ENCODE peak calls at places on chromosomes 4 and X, in ten cellular contexts. One of them, this sample, is unnamed.
A peak's percentile ranks its signal among the peaks of the same experiment; 100 is the strongest.

GRCh38 chrX:40864972-40865371 is 129.6 kb upstream of the MED14 start:
- DNase-seq in heart right ventricle: no peak
- DNase-seq in heart left ventricle: no peak
- DNase-seq in BE2C: no peak
- DNase-seq in cardiac muscle cell: no peak
- DNase-seq in endodermal cell: no peak
- DNase-seq in BJ: peak; percentile 38
- DNase-seq in dorsolateral prefrontal cortex: no peak
- DNase-seq in CD4-positive, alpha-beta T cell: no peak
- DNase-seq in hepatocyte: no peak
- DNase-seq in this sample: no peak

GRCh38 chr4:37903901-37904300 is 13.0 kb downstream of the TBC1D1 start:
- DNase-seq in heart left ventricle: no peak
- DNase-seq in hepatocyte: no peak
- DNase-seq in endodermal cell: no peak
- DNase-seq in cardiac muscle cell: no peak
- DNase-seq in dorsolateral prefrontal cortex: no peak
- DNase-seq in CD4-positive, alpha-beta T cell: no peak
- DNase-seq in BJ: no peak
- DNase-seq in heart right ventricle: no peak
- DNase-seq in BE2C: no peak
- DNase-seq in this sample: no peak

GRCh38 chr4:104907074-104907649 is 239.5 kb upstream of the TET2 start:
- DNase-seq in BE2C: no peak
- DNase-seq in hepatocyte: no peak
- DNase-seq in cardiac muscle cell: no peak
- DNase-seq in heart right ventricle: no peak
- DNase-seq in CD4-positive, alpha-beta T cell: no peak
- DNase-seq in heart left ventricle: no peak
- DNase-seq in endodermal cell: no peak
- DNase-seq in BJ: no peak
- DNase-seq in dorsolateral prefrontal cortex: no peak
- DNase-seq in this sample: no peak

GRCh38 chrX:39869846-39870601 is 227.7 kb downstream of the BCOR start:
- DNase-seq in BE2C: no peak
- DNase-seq in heart right ventricle: no peak
- DNase-seq in dorsolateral prefrontal cortex: no peak
- DNase-seq in hepatocyte: no peak
- DNase-seq in CD4-positive, alpha-beta T cell: peak; percentile 55
- DNase-seq in endodermal cell: no peak
- DNase-seq in BJ: no peak
- DNase-seq in heart left ventricle: no peak
- DNase-seq in cardiac muscle cell: no peak
- DNase-seq in this sample: no peak

GRCh38 chr4:80201326-80202151 is 4.2 kb downstream of the PRDM8 start:
- DNase-seq in cardiac muscle cell: peak; percentile 49
- DNase-seq in dorsolateral prefrontal cortex: no peak
- DNase-seq in endodermal cell: peak; percentile 52
- DNase-seq in BE2C: peak; percentile 43
- DNase-seq in hepatocyte: peak; percentile 52
- DNase-seq in BJ: no peak
- DNase-seq in heart left ventricle: no peak
- DNase-seq in heart right ventricle: peak; percentile 61
- DNase-seq in CD4-positive, alpha-beta T cell: peak; percentile 66
- DNase-seq in this sample: no peak

GRCh38 chrX:105837227-105837626 is 14.9 kb downstream of the NRK start:
- DNase-seq in BJ: no peak
- DNase-seq in heart left ventricle: peak; percentile 40
- DNase-seq in hepatocyte: peak; percentile 49
- DNase-seq in CD4-positive, alpha-beta T cell: no peak
- DNase-seq in BE2C: no peak
- DNase-seq in heart right ventricle: peak; percentile 71
- DNase-seq in dorsolateral prefrontal cortex: peak; percentile 44
- DNase-seq in cardiac muscle cell: peak; percentile 46
- DNase-seq in endodermal cell: no peak
- DNase-seq in this sample: no peak

GRCh38 chr4:113574636-113575103 is 186.9 kb downstream of the CAMK2D start:
- DNase-seq in heart right ventricle: no peak
- DNase-seq in BJ: no peak
- DNase-seq in hepatocyte: peak; percentile 67
- DNase-seq in CD4-positive, alpha-beta T cell: no peak
- DNase-seq in dorsolateral prefrontal cortex: no peak
- DNase-seq in BE2C: no peak
- DNase-seq in cardiac muscle cell: no peak
- DNase-seq in endodermal cell: no peak
- DNase-seq in heart left ventricle: no peak
- DNase-seq in this sample: peak; percentile 48

GRCh38 chrX:140229187-140229586 is 263.9 kb upstream of the CXorf66 start:
- DNase-seq in heart left ventricle: no peak
- DNase-seq in BJ: no peak
- DNase-seq in heart right ventricle: no peak
- DNase-seq in dorsolateral prefrontal cortex: no peak
- DNase-seq in hepatocyte: no peak
- DNase-seq in BE2C: no peak
- DNase-seq in endodermal cell: peak; percentile 42
- DNase-seq in CD4-positive, alpha-beta T cell: no peak
- DNase-seq in cardiac muscle cell: no peak
- DNase-seq in this sample: no peak

GRCh38 chr4:177293208-177294018 is 16.3 kb upstream of the NEIL3 start:
- DNase-seq in dorsolateral prefrontal cortex: no peak
- DNase-seq in cardiac muscle cell: no peak
- DNase-seq in heart right ventricle: no peak
- DNase-seq in BE2C: no peak
- DNase-seq in BJ: no peak
- DNase-seq in heart left ventricle: no peak
- DNase-seq in endodermal cell: no peak
- DNase-seq in hepatocyte: no peak
- DNase-seq in CD4-positive, alpha-beta T cell: no peak
- DNase-seq in this sample: no peak

GRCh38 chr4:105807496-105807895 is 87.8 kb upstream of the NPNT start:
- DNase-seq in hepatocyte: no peak
- DNase-seq in heart right ventricle: no peak
- DNase-seq in dorsolateral prefrontal cortex: no peak
- DNase-seq in CD4-positive, alpha-beta T cell: no peak
- DNase-seq in cardiac muscle cell: no peak
- DNase-seq in BE2C: no peak
- DNase-seq in BJ: no peak
- DNase-seq in endodermal cell: no peak
- DNase-seq in heart left ventricle: no peak
- DNase-seq in this sample: no peak

GRCh38 chr4:91653067-91653466 is 650.7 kb upstream of the GRID2 start:
- DNase-seq in heart left ventricle: no peak
- DNase-seq in cardiac muscle cell: no peak
- DNase-seq in dorsolateral prefrontal cortex: no peak
- DNase-seq in CD4-positive, alpha-beta T cell: no peak
- DNase-seq in hepatocyte: no peak
- DNase-seq in endodermal cell: no peak
- DNase-seq in heart right ventricle: no peak
- DNase-seq in BE2C: no peak
- DNase-seq in BJ: no peak
- DNase-seq in this sample: no peak

GRCh38 chr4:94758700-94759399 is 1.1 kb downstream of the BMPR1B start:
- DNase-seq in CD4-positive, alpha-beta T cell: no peak
- DNase-seq in BE2C: peak; percentile 46
- DNase-seq in BJ: no peak
- DNase-seq in heart left ventricle: no peak
- DNase-seq in endodermal cell: peak; percentile 77
- DNase-seq in cardiac muscle cell: peak; percentile 23
- DNase-seq in hepatocyte: no peak
- DNase-seq in dorsolateral prefrontal cortex: no peak
- DNase-seq in heart right ventricle: no peak
- DNase-seq in this sample: peak; percentile 17

GRCh38 chr4:94757192-94758140 is at the start of gene BMPR1B:
- DNase-seq in hepatocyte: peak; percentile 62
- DNase-seq in cardiac muscle cell: peak; percentile 74
- DNase-seq in heart right ventricle: no peak
- DNase-seq in BE2C: peak; percentile 63
- DNase-seq in endodermal cell: peak; percentile 67
- DNase-seq in heart left ventricle: peak; percentile 61
- DNase-seq in BJ: no peak
- DNase-seq in dorsolateral prefrontal cortex: no peak
- DNase-seq in CD4-positive, alpha-beta T cell: no peak
- DNase-seq in this sample: peak; percentile 69

GRCh38 chr4:94762326-94762725 is 4.6 kb downstream of the BMPR1B start:
- DNase-seq in BE2C: no peak
- DNase-seq in cardiac muscle cell: no peak
- DNase-seq in BJ: no peak
- DNase-seq in hepatocyte: no peak
- DNase-seq in dorsolateral prefrontal cortex: no peak
- DNase-seq in heart left ventricle: no peak
- DNase-seq in heart right ventricle: no peak
- DNase-seq in endodermal cell: no peak
- DNase-seq in CD4-positive, alpha-beta T cell: no peak
- DNase-seq in this sample: no peak

GRCh38 chr4:94759767-94760211 is 2.0 kb downstream of the BMPR1B start:
- DNase-seq in cardiac muscle cell: no peak
- DNase-seq in heart right ventricle: no peak
- DNase-seq in BE2C: no peak
- DNase-seq in dorsolateral prefrontal cortex: no peak
- DNase-seq in heart left ventricle: no peak
- DNase-seq in BJ: no peak
- DNase-seq in hepatocyte: no peak
- DNase-seq in CD4-positive, alpha-beta T cell: no peak
- DNase-seq in endodermal cell: no peak
- DNase-seq in this sample: no peak

GRCh38 chr4:94758141-94758699 is 465 bp downstream of the BMPR1B start:
- DNase-seq in hepatocyte: peak; percentile 54
- DNase-seq in cardiac muscle cell: no peak
- DNase-seq in BJ: no peak
- DNase-seq in endodermal cell: peak; percentile 89
- DNase-seq in BE2C: peak; percentile 86
- DNase-seq in heart left ventricle: peak; percentile 61
- DNase-seq in CD4-positive, alpha-beta T cell: no peak
- DNase-seq in dorsolateral prefrontal cortex: no peak
- DNase-seq in heart right ventricle: no peak
- DNase-seq in this sample: peak; percentile 73
- H3K27me3 ChIP-seq in hepatocyte: peaks cover 60% of the 10 kb centered on the region
- H3K27me3 ChIP-seq in cardiac muscle cell: peaks cover 96% of the 10 kb centered on the region
- H3K27me3 ChIP-seq in BJ: peaks cover 23% of the 10 kb centered on the region
- H3K27me3 ChIP-seq in endodermal cell: peaks cover 41% of the 10 kb centered on the region
- H3K27me3 ChIP-seq in BE2C: no peaks in the 10 kb centered on the region
- H3K27me3 ChIP-seq in heart left ventricle: peaks cover 54% of the 10 kb centered on the region
- H3K27me3 ChIP-seq in CD4-positive, alpha-beta T cell: peaks cover 80% of the 10 kb centered on the region
- H3K27me3 ChIP-seq in dorsolateral prefrontal cortex: no peaks in the 10 kb centered on the region
- H3K27me3 ChIP-seq in heart right ventricle: peaks cover 63% of the 10 kb centered on the region
- H3K27me3 ChIP-seq in this sample: no peaks in the 10 kb centered on the region

DNA sequence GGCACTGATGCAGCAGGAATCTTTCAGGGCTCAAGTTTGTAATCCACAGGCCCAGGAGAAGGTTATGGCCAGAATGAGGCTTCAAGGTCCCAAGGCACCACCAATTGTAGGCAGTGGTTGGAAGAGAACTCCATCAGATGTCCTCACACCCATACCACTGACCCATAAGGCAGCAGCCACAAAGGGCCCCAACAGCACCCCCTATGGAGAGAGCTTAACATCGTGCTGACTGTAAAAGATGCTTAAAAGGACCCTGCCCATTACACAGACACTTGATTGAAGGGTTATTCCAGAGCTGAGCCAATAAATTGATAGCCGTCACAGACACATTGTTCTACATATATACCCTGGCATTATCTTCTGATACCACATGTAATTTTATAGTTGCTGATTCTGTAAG is 113.7 kb downstream of the SOWAHB start:
- DNase-seq in cardiac muscle cell: no peak
- DNase-seq in dorsolateral prefrontal cortex: no peak
- DNase-seq in BJ: no peak
- DNase-seq in heart right ventricle: no peak
- DNase-seq in endodermal cell: peak; percentile 78
- DNase-seq in BE2C: peak; percentile 23
- DNase-seq in CD4-positive, alpha-beta T cell: no peak
- DNase-seq in heart left ventricle: no peak
- DNase-seq in hepatocyte: no peak
- DNase-seq in this sample: peak; percentile 16
- TF ChIP-seq CTCF in cardiac muscle cell: no peak
- TF ChIP-seq CTCF in dorsolateral prefrontal cortex: no peak
- TF ChIP-seq CTCF in BJ: peak; percentile 10
- TF ChIP-seq CTCF in heart right ventricle: no peak
- TF ChIP-seq CTCF in endodermal cell: peak; percentile 73
- TF ChIP-seq CTCF in BE2C: peak; percentile 40
- TF ChIP-seq CTCF in CD4-positive, alpha-beta T cell: no peak
- TF ChIP-seq CTCF in heart left ventricle: no peak
- TF ChIP-seq CTCF in hepatocyte: peak; percentile 9
- TF ChIP-seq CTCF in this sample: peak; percentile 47

DNA sequence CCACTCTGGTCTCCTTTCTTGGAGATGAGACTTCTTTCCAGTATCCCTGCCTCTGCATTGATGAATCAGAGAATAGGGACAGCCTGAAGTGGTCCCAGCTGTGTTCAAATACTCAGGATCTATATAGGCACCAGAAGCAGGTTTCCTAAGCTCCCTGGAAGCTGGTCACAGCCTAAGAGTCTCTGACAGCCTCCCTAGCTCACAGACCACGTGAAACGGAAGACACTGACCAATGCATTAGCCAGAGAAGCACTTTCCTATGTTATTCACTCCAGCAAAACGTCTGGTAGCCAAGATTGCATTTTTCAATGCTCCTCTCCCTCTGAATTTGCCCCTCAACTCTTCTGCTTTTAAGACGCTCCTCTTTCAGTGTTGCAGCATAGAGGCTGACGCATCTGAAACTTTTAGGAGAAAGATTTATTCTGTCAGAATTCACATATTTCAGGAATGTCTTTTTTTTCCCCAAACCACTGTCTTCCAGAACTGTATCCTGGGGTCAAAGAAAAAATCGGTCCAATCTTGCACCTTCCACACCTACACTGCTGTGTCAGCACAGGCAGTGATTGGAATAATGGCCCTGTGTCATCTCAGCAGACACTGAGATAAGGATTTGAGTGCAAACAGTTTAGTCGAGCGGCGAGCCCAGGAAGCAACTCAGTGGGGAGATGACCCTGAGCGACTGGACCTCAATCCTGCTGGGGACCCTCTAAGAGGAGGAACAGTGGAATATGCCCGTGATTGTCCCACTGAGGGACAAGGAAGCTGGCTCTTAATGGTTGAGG is 109.4 kb downstream of the SMIM20 start:
- DNase-seq in cardiac muscle cell: no peak
- DNase-seq in heart right ventricle: no peak
- DNase-seq in CD4-positive, alpha-beta T cell: no peak
- DNase-seq in hepatocyte: no peak
- DNase-seq in BE2C: no peak
- DNase-seq in BJ: no peak
- DNase-seq in heart left ventricle: no peak
- DNase-seq in dorsolateral prefrontal cortex: no peak
- DNase-seq in endodermal cell: no peak
- DNase-seq in this sample: no peak
- H3K27me3 ChIP-seq in cardiac muscle cell: peaks cover 4% of the 10 kb centered on the region
- H3K27me3 ChIP-seq in heart right ventricle: no peaks in the 10 kb centered on the region
- H3K27me3 ChIP-seq in CD4-positive, alpha-beta T cell: no peaks in the 10 kb centered on the region
- H3K27me3 ChIP-seq in hepatocyte: no peaks in the 10 kb centered on the region
- H3K27me3 ChIP-seq in BE2C: no peaks in the 10 kb centered on the region
- H3K27me3 ChIP-seq in BJ: no peaks in the 10 kb centered on the region
- H3K27me3 ChIP-seq in heart left ventricle: no peaks in the 10 kb centered on the region
- H3K27me3 ChIP-seq in dorsolateral prefrontal cortex: no peaks in the 10 kb centered on the region
- H3K27me3 ChIP-seq in endodermal cell: no peaks in the 10 kb centered on the region
- H3K27me3 ChIP-seq in this sample: no peaks in the 10 kb centered on the region

DNA sequence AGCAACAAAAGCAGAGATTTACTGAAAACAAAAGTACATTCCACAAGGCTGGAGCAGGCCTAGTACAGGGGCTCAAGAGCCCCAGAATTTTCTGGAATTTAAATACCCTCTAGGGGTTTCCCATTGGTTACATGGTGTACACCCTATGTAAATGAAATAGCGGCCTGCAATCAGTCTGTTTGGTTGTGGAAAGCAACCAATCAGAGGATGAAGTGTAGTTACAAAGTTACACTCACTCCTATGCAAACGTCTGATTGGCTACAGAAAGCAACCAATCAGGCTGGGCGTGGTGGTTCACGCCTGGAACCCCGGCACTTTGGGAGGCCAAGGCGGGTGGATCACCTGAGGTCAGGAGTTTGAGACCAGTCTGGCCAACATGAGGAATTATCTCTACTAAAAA is 13.8 kb upstream of the TXLNG start:
- DNase-seq in endodermal cell: peak; percentile 79
- DNase-seq in cardiac muscle cell: no peak
- DNase-seq in dorsolateral prefrontal cortex: no peak
- DNase-seq in BE2C: peak; percentile 6
- DNase-seq in hepatocyte: no peak
- DNase-seq in heart right ventricle: no peak
- DNase-seq in BJ: no peak
- DNase-seq in CD4-positive, alpha-beta T cell: no peak
- DNase-seq in heart left ventricle: no peak
- DNase-seq in this sample: no peak
- TF ChIP-seq CTCF in endodermal cell: no peak
- TF ChIP-seq CTCF in cardiac muscle cell: no peak
- TF ChIP-seq CTCF in dorsolateral prefrontal cortex: no peak
- TF ChIP-seq CTCF in BE2C: no peak
- TF ChIP-seq CTCF in hepatocyte: no peak
- TF ChIP-seq CTCF in heart right ventricle: no peak
- TF ChIP-seq CTCF in BJ: no peak
- TF ChIP-seq CTCF in CD4-positive, alpha-beta T cell: no peak
- TF ChIP-seq CTCF in heart left ventricle: no peak
- TF ChIP-seq CTCF in this sample: no peak

This sample was measured in WERI-Rb-1.